ENCODE peak calls at places on chromosomes 4 and X, in six cellular contexts. V is Panc1; J is CD8-positive, alpha-beta T cell; R is heart left ventricle; W is H9; Z is BE2C. L is an unnamed sample.
A peak's percentile ranks its signal among the peaks of the same experiment; 100 is the strongest.

GRCh38 chrX:69152398-69152797 is 12.9 kb downstream of the PJA1 start:
- DNase-seq in V (no peak), J (no peak), R (no peak), W (peak; percentile 21), Z (no peak), L (no peak)

GRCh38 chrX:99242001-99242400 is 1168.1 kb downstream of the PCDH19 start:
- DNase-seq in V (no peak), J (no peak), R (no peak), W (peak; percentile 93), Z (no peak), L (no peak)

GRCh38 chrX:79366888-79367749 is at the start of gene ITM2A:
- DNase-seq in V (no peak), J (peak; percentile 64), R (peak; percentile 69), W (peak; percentile 60), Z (peak; percentile 9), L (peak; percentile 37)

GRCh38 chr4:65383589-65384305 is 286.5 kb downstream of the EPHA5 start:
- DNase-seq in V (peak; percentile 2), J (no peak), R (no peak), W (no peak), Z (no peak), L (no peak)

GRCh38 chr4:98951710-98952109 is 22.8 kb upstream of the EIF4E start:
- DNase-seq in V (no peak), J (no peak), R (no peak), W (no peak), Z (no peak), L (no peak)

GRCh38 chr4:158025131-158025530 is 147.7 kb downstream of the GASK1B start:
- DNase-seq in V (no peak), J (no peak), R (no peak), W (no peak), Z (no peak), L (no peak)

GRCh38 chrX:71809886-71810285 is 46.7 kb downstream of the CXorf49B start:
- DNase-seq in V (no peak), J (no peak), R (no peak), W (no peak), Z (peak; percentile 44), L (no peak)

GRCh38 chrX:16207631-16208030 is 40.4 kb downstream of the MAGEB17 start:
- DNase-seq in V (no peak), J (no peak), R (no peak), W (no peak), Z (no peak), L (no peak)

GRCh38 chr4:145840162-145840768 is 98.4 kb downstream of the ZNF827 start:
- DNase-seq in V (peak; percentile 5), J (no peak), R (no peak), W (no peak), Z (peak; percentile 30), L (no peak)

GRCh38 chrX:86887341-86887740 is 630.3 kb upstream of the KLHL4 start:
- DNase-seq in V (no peak), J (no peak), R (no peak), W (no peak), Z (no peak), L (no peak)

GRCh38 chrX:103565197-103565596 is 20.1 kb upstream of the TCEAL4 start:
- DNase-seq in V (no peak), J (no peak), R (no peak), W (no peak), Z (no peak), L (no peak)

GRCh38 chr4:138053601-138054322 is 188.4 kb downstream of the SLC7A11 start:
- DNase-seq in V (peak; percentile 61), J (no peak), R (no peak), W (no peak), Z (no peak), L (no peak)

GRCh38 chr4:168449740-168450442 is 30.4 kb downstream of the DDX60L start:
- DNase-seq in V (peak; percentile 67), J (no peak), R (no peak), W (no peak), Z (peak; percentile 9), L (no peak)

GRCh38 chr4:140851032-140851636 is 94.9 kb upstream of the TBC1D9 start:
- DNase-seq in V (peak; percentile 41), J (no peak), R (no peak), W (no peak), Z (peak; percentile 64), L (no peak)

GRCh38 chrX:101550825-101551767 is 749 bp downstream of the ARMCX1 start:
- DNase-seq in V (no peak), J (no peak), R (peak; percentile 71), W (peak; percentile 41), Z (peak; percentile 57), L (no peak)

GRCh38 chr4:173139561-173139960 is 29.1 kb upstream of the GALNT7 start:
- DNase-seq in V (no peak), J (no peak), R (no peak), W (no peak), Z (no peak), L (no peak)

GRCh38 chr4:106303548-106303947 is 12.5 kb downstream of the TBCK start:
- DNase-seq in V (no peak), J (no peak), R (no peak), W (no peak), Z (no peak), L (no peak)

GRCh38 chr4:158847535-158847934 is 78.7 kb downstream of the FNIP2 start:
- DNase-seq in V (no peak), J (no peak), R (no peak), W (no peak), Z (no peak), L (no peak)

GRCh38 chrX:65948103-65948502 is 91.8 kb downstream of the VSIG4 start:
- DNase-seq in V (no peak), J (no peak), R (no peak), W (no peak), Z (no peak), L (no peak)
- H3K9me3 ChIP-seq in V (no peaks in the 10 kb centered on the region), J (no peaks in the 10 kb centered on the region), R (no peaks in the 10 kb centered on the region), W (peaks cover 25% of the 10 kb centered on the region), Z (no peaks in the 10 kb centered on the region), L (no peaks in the 10 kb centered on the region)

DNA sequence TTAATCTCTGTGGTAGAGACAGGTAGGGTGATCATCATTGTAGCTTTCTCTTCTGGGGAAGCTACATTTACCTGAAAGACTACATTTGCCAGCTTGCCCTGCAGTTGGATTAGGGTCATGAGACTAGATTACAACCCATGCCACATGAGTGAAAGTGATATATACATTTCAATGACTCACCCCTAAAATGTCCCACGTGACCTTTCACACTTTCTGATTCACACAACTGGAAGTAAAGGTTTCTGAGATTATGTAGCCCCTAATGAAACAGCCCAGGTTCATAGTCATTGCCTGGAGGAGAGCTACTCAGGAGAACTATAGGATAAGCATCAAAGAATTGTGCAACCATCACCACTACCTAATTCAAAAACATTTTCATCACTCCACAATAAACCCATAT is 17.8 kb downstream of the PDCL2 start:
- DNase-seq in V (no peak), J (no peak), R (no peak), W (no peak), Z (no peak), L (no peak)
- H3K9me3 ChIP-seq in V (peaks cover 3% of the 10 kb centered on the region), J (no peaks in the 10 kb centered on the region), R (peaks cover 38% of the 10 kb centered on the region), W (peaks cover 8% of the 10 kb centered on the region), Z (no peaks in the 10 kb centered on the region), L (peaks cover 4% of the 10 kb centered on the region)

DNA sequence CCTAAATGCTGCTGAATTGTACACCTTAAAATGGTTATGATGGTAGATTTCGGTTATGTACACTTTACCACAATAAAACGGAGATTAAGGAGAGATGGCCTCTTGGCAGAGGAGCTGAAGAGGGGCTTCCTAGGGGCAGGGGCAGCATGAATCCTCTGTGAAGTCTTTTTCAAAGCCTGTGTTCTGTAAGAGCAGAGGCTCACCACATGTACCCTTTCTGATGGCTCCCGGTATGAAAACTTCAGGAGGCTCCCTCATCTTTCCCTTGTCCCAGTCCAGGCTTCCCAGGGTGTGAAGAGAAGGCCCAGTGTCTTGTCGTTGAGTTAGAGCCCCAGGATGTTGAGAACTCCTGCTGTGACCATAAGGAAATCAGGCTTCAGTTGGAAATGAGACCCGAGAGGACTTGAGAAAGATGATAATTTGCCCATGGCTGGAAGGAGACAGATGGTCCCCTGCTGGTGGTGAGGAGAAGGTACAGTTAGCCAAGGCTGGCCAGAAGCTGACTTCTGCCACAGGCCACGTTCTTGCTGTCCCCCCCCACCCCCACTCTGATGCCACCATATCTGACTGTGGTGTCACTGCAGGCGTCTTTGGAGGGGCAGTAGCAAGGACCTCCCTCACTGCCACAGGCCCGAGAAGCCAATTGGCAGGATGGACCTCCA is 31.8 kb upstream of the MTM1 start:
- DNase-seq in V (no peak), J (no peak), R (no peak), W (no peak), Z (no peak), L (no peak)
- H3K9me3 ChIP-seq in V (no peaks in the 10 kb centered on the region), J (no peaks in the 10 kb centered on the region), R (no peaks in the 10 kb centered on the region), W (peaks cover 9% of the 10 kb centered on the region), Z (no peaks in the 10 kb centered on the region), L (no peaks in the 10 kb centered on the region)

GRCh38 chrX:52277666-52278065 is 91.2 kb upstream of the XAGE2 start:
- DNase-seq in V (no peak), J (no peak), R (no peak), W (no peak), Z (no peak), L (no peak)
- H3K9me3 ChIP-seq in V (no peaks in the 10 kb centered on the region), J (no peaks in the 10 kb centered on the region), R (no peaks in the 10 kb centered on the region), W (peaks cover 12% of the 10 kb centered on the region), Z (no peaks in the 10 kb centered on the region), L (no peaks in the 10 kb centered on the region)

GRCh38 chr4:156437666-156438065 is 484.0 kb upstream of the CTSO start:
- DNase-seq in V (no peak), J (no peak), R (no peak), W (no peak), Z (no peak), L (no peak)
- H3K9me3 ChIP-seq in V (no peaks in the 10 kb centered on the region), J (no peaks in the 10 kb centered on the region), R (no peaks in the 10 kb centered on the region), W (no peaks in the 10 kb centered on the region), Z (no peaks in the 10 kb centered on the region), L (no peaks in the 10 kb centered on the region)

GRCh38 chrX:154696328-154697045 is 43.1 kb upstream of the CTAG2 start:
- DNase-seq in V (no peak), J (no peak), R (no peak), W (no peak), Z (no peak), L (no peak)
- H3K9me3 ChIP-seq in V (peaks cover 2% of the 10 kb centered on the region), J (no peaks in the 10 kb centered on the region), R (no peaks in the 10 kb centered on the region), W (peaks cover 54% of the 10 kb centered on the region), Z (no peaks in the 10 kb centered on the region), L (no peaks in the 10 kb centered on the region)

GRCh38 chrX:77085372-77085771 is 361.8 kb upstream of the FGF16 start:
- DNase-seq in V (no peak), J (no peak), R (no peak), W (no peak), Z (no peak), L (no peak)
- H3K9me3 ChIP-seq in V (no peaks in the 10 kb centered on the region), J (no peaks in the 10 kb centered on the region), R (no peaks in the 10 kb centered on the region), W (peaks cover 56% of the 10 kb centered on the region), Z (no peaks in the 10 kb centered on the region), L (no peaks in the 10 kb centered on the region)

GRCh38 chrX:148288451-148288850 is 212.0 kb upstream of the AFF2 start:
- DNase-seq in V (no peak), J (no peak), R (no peak), W (no peak), Z (no peak), L (no peak)
- H3K9me3 ChIP-seq in V (no peaks in the 10 kb centered on the region), J (no peaks in the 10 kb centered on the region), R (no peaks in the 10 kb centered on the region), W (peaks cover 35% of the 10 kb centered on the region), Z (no peaks in the 10 kb centered on the region), L (no peaks in the 10 kb centered on the region)